ENCODE peak calls at places on chromosomes 6 and 20, in ten cellular contexts. Y is cardiac muscle cell, O is BE2C, Q is H9, U is right atrium auricular region, E is psoas muscle, Z is colonic mucosa, W is mammary epithelial cell, P is breast epithelium, N is GM12878. A is an unnamed sample.

GRCh38 chr6:170106906-170107525 is 183.9 kb downstream of the DLL1 start:
- DNase-seq in U (peak; percentile 43), N (no peak), Y (no peak), P (no peak), Z (no peak), Q (no peak), W (no peak), E (no peak), O (no peak), A (no peak)

GRCh38 chr20:3728354-3728753 is 4.1 kb upstream of the HSPA12B start:
- DNase-seq in W (no peak), U (no peak), E (no peak), N (no peak), P (no peak), Q (peak; percentile 9), Z (no peak), Y (no peak), O (no peak), A (no peak)

GRCh38 chr20:41643504-41643938 is 25.3 kb upstream of the CHD6 start:
- DNase-seq in N (no peak), Q (peak; percentile 51), O (peak; percentile 76), U (no peak), E (no peak), Y (peak; percentile 96), W (peak; percentile 77), Z (peak; percentile 45), P (no peak), A (peak; percentile 70)

GRCh38 chr6:104591573-104592334 is 268.0 kb downstream of the HACE1 start:
- DNase-seq in Y (peak; percentile 63), O (no peak), P (no peak), Z (no peak), N (no peak), E (no peak), U (no peak), Q (no peak), W (no peak), A (peak; percentile 56)

GRCh38 chr20:47576516-47577033 is 74.9 kb downstream of the NCOA3 start:
- DNase-seq in W (peak; percentile 78), Z (peak; percentile 80), P (peak; percentile 36), Q (no peak), U (peak; percentile 78), O (peak; percentile 78), Y (peak; percentile 90), E (no peak), N (peak; percentile 46), A (peak; percentile 78)

GRCh38 chr6:160132776-160133338 is 11.2 kb downstream of the SLC22A1 start:
- DNase-seq in E (no peak), U (no peak), Y (peak; percentile 11), Z (no peak), Q (no peak), W (peak; percentile 14), N (no peak), P (no peak), O (no peak), A (no peak)

GRCh38 chr20:51444472-51444871 is 98.0 kb downstream of the NFATC2 start:
- DNase-seq in O (peak; percentile 56), Z (peak; percentile 32), E (no peak), Q (no peak), U (no peak), P (no peak), W (no peak), Y (peak; percentile 70), N (no peak), A (no peak)

GRCh38 chr6:44264154-44265002 is 973 bp downstream of the NFKBIE start:
- DNase-seq in Q (no peak), W (peak; percentile 29), P (no peak), O (no peak), N (no peak), Y (no peak), E (no peak), Z (peak; percentile 60), U (no peak), A (no peak)

GRCh38 chr6:43798688-43799444 is 28.9 kb downstream of the VEGFA start:
- DNase-seq in N (peak; percentile 34), O (peak; percentile 76), Y (peak; percentile 47), P (peak; percentile 92), Z (peak; percentile 91), W (peak; percentile 85), U (peak; percentile 73), Q (no peak), E (peak; percentile 85), A (no peak)

DNA sequence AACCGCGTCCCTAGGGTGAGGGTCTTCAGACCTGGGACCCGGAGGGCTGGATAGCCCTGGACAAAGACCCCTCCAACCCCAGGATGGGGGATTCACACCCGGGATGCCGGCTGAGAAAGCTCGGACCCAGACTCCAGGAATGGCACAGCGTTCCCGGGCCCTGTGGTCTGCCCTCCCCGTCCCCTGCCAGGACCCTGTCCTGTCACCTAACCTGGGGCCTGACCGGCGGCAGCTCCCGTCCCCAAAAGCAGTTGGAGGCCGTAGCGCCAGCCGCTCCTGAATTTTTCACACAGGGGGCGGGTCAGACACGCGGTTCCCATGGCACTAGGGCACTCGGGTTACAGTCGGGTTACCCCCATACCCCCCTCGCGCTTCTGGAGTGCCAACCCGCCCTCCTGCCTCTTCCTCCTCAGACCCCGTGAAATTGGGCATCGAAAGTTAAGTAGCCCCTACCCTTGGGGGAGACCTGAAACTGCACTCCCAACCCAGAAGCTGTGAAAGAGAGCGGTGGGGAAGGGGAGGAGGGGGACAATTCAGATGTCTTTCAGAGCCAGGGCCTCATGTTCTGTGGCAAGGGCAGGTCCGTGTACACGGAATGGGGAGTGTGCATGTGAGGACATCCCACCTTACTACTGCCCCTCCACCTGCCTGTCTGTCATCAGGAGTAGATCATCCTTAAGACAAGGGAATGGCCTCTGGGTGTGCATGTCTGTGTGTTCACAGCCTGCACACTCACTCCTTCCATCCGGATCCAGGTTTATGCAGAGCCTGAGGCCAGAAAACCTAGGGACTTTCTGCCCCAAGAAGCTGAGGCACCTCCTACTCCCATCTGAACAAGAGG is 604 bp downstream of the REM1 start:
- DNase-seq in O (no peak), Y (no peak), E (no peak), Q (no peak), Z (no peak), W (no peak), P (no peak), U (no peak), N (no peak), A (no peak)
- H3K9me3 ChIP-seq in O (no peaks in the 10 kb centered on the region), Y (no peaks in the 10 kb centered on the region), E (no peaks in the 10 kb centered on the region), Q (peaks cover 65% of the 10 kb centered on the region), Z (no peaks in the 10 kb centered on the region), W (no peaks in the 10 kb centered on the region), P (no peaks in the 10 kb centered on the region), U (no peaks in the 10 kb centered on the region), N (no peaks in the 10 kb centered on the region), A (no peaks in the 10 kb centered on the region)

GRCh38 chr20:31239139-31239538 is 18.3 kb upstream of the DEFB115 start:
- DNase-seq in P (no peak), O (no peak), E (no peak), Q (no peak), N (no peak), W (no peak), Z (no peak), U (no peak), Y (no peak), A (no peak)
- H3K9me3 ChIP-seq in P (peaks cover 97% of the 10 kb centered on the region), O (peaks cover 16% of the 10 kb centered on the region), E (peaks cover 62% of the 10 kb centered on the region), Q (peaks cover 100% of the 10 kb centered on the region), N (peaks cover 2% of the 10 kb centered on the region), W (peaks cover 87% of the 10 kb centered on the region), Z (no peaks in the 10 kb centered on the region), U (peaks cover 80% of the 10 kb centered on the region), Y (peaks cover 37% of the 10 kb centered on the region), A (peaks cover 96% of the 10 kb centered on the region)

GRCh38 chr6:22610127-22610526 is 40.8 kb downstream of the HDGFL1 start:
- DNase-seq in Y (no peak), U (no peak), O (no peak), P (no peak), Q (no peak), W (no peak), N (no peak), E (no peak), Z (no peak), A (no peak)
- H3K9me3 ChIP-seq in Y (no peaks in the 10 kb centered on the region), U (no peaks in the 10 kb centered on the region), O (no peaks in the 10 kb centered on the region), P (no peaks in the 10 kb centered on the region), Q (no peaks in the 10 kb centered on the region), W (no peaks in the 10 kb centered on the region), N (no peaks in the 10 kb centered on the region), E (no peaks in the 10 kb centered on the region), Z (no peaks in the 10 kb centered on the region), A (no peaks in the 10 kb centered on the region)

GRCh38 chr20:63351380-63351700 is 9.8 kb downstream of the CHRNA4 start:
- DNase-seq in Z (no peak), Q (no peak), O (no peak), U (no peak), W (no peak), Y (no peak), E (no peak), N (no peak), P (no peak), A (no peak)

GRCh38 chr20:63350196-63350595 is 11.0 kb downstream of the CHRNA4 start:
- DNase-seq in Y (no peak), O (no peak), P (no peak), N (no peak), U (no peak), Q (no peak), W (no peak), E (no peak), Z (no peak), A (no peak)

GRCh38 chr20:63352811-63353221 is 8.3 kb downstream of the CHRNA4 start:
- DNase-seq in O (no peak), E (no peak), Z (no peak), Y (no peak), P (no peak), W (no peak), Q (no peak), N (no peak), U (no peak), A (no peak)

GRCh38 chr20:63350597-63351379 is 10.4 kb downstream of the CHRNA4 start:
- DNase-seq in U (no peak), P (no peak), N (no peak), E (no peak), O (no peak), Y (no peak), Z (no peak), Q (no peak), W (no peak), A (no peak)

GRCh38 chr20:63351811-63352591 is 9.1 kb downstream of the CHRNA4 start:
- DNase-seq in Y (no peak), P (no peak), E (no peak), Q (peak; percentile 82), U (no peak), O (peak; percentile 44), W (no peak), Z (no peak), N (no peak), A (no peak)
- H3K9me3 ChIP-seq in Y (no peaks in the 10 kb centered on the region), P (no peaks in the 10 kb centered on the region), E (no peaks in the 10 kb centered on the region), Q (no peaks in the 10 kb centered on the region), U (no peaks in the 10 kb centered on the region), O (no peaks in the 10 kb centered on the region), W (peaks cover 6% of the 10 kb centered on the region), Z (no peaks in the 10 kb centered on the region), N (no peaks in the 10 kb centered on the region), A (no peaks in the 10 kb centered on the region)

DNA sequence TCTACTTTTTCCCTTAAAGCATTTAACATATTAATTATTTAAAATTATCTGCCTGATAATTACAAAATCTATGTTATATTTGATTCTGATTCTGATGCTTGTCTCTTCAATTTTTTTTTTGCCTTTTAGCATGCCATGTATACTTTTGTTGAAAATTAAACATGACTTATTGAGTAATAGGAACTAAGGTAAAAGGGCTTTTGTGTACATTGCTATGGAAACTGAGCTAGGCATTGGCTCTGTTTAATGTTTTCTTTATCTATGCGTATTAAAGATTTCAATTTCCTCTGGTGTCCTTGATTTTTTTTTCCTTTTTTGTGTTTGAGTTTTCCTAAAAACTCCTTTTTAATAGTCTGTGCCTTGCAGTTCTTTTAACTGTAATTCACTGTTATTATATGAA is 805.2 kb downstream of the DHX35 start:
- DNase-seq in P (no peak), O (no peak), W (no peak), Q (no peak), U (no peak), Z (no peak), Y (no peak), E (no peak), N (no peak), A (no peak)
- H3K9me3 ChIP-seq in P (peaks cover 12% of the 10 kb centered on the region), O (no peaks in the 10 kb centered on the region), W (no peaks in the 10 kb centered on the region), Q (no peaks in the 10 kb centered on the region), U (peaks cover 47% of the 10 kb centered on the region), Z (no peaks in the 10 kb centered on the region), Y (no peaks in the 10 kb centered on the region), E (peaks cover 17% of the 10 kb centered on the region), N (no peaks in the 10 kb centered on the region), A (peaks cover 7% of the 10 kb centered on the region)

A was measured in A673.